ENCODE peak calls at places on chromosome 21, in five cellular contexts. X, U, H, E and F are unnamed samples.

GRCh38 chr21:42235593-42235992 is 16.7 kb downstream of the ABCG1 start:
- DNase-seq in X (no peak), U (no peak), H (no peak), E (no peak), F (no peak)

GRCh38 chr21:30138483-30138882 is 28.1 kb downstream of the CLDN17 start:
- DNase-seq in X (no peak), U (no peak), H (no peak), E (no peak), F (no peak)

GRCh38 chr21:34182436-34182835 is 109.1 kb downstream of the MRPS6 start:
- DNase-seq in X (no peak), U (no peak), H (no peak), E (no peak), F (no peak)

GRCh38 chr21:41112740-41113692 is 54.9 kb upstream of the BACE2 start:
- DNase-seq in X (peak; percentile 11), U (no peak), H (no peak), E (no peak), F (no peak)

GRCh38 chr21:36330904-36331303 is 10.9 kb downstream of the MORC3 start:
- DNase-seq in X (peak; percentile 62), U (peak; percentile 44), H (no peak), E (peak; percentile 28), F (peak; percentile 62)

GRCh38 chr21:41610042-41610839 is 102.3 kb upstream of the TMPRSS2 start:
- DNase-seq in X (peak; percentile 87), U (peak; percentile 79), H (no peak), E (peak; percentile 19), F (peak; percentile 81)

GRCh38 chr21:31180256-31181088 is 142.2 kb upstream of the KRTAP19-8 start:
- DNase-seq in X (peak; percentile 69), U (no peak), H (no peak), E (no peak), F (no peak)

GRCh38 chr21:45448810-45449657 is 44.1 kb downstream of the COL18A1 start:
- DNase-seq in X (no peak), U (no peak), H (peak; percentile 21), E (no peak), F (no peak)

GRCh38 chr21:38301321-38302214 is 44.8 kb downstream of the KCNJ15 start:
- DNase-seq in X (no peak), U (no peak), H (no peak), E (no peak), F (no peak)

GRCh38 chr21:41630249-41630648 is 122.3 kb upstream of the TMPRSS2 start:
- DNase-seq in X (no peak), U (no peak), H (no peak), E (no peak), F (no peak)

GRCh38 chr21:23858878-23859277 is 1748.4 kb downstream of the MRPL39 start:
- DNase-seq in X (no peak), U (no peak), H (no peak), E (no peak), F (no peak)

GRCh38 chr21:29155118-29155932 is 24.9 kb downstream of the MAP3K7CL start:
- DNase-seq in X (peak; percentile 39), U (no peak), H (peak; percentile 29), E (no peak), F (peak; percentile 23)

GRCh38 chr21:38269567-38269917 is 12.8 kb downstream of the KCNJ15 start:
- DNase-seq in X (peak; percentile 11), U (no peak), H (no peak), E (peak; percentile 5), F (no peak)

GRCh38 chr21:45350206-45350854 is 54.6 kb upstream of the COL18A1 start:
- DNase-seq in X (no peak), U (no peak), H (no peak), E (no peak), F (no peak)

GRCh38 chr21:45941338-45941710 is 40.2 kb upstream of the COL6A1 start:
- DNase-seq in X (no peak), U (no peak), H (no peak), E (no peak), F (no peak)

GRCh38 chr21:33036430-33037162 is 10.9 kb downstream of the OLIG2 start:
- DNase-seq in X (no peak), U (no peak), H (no peak), E (no peak), F (no peak)

GRCh38 chr21:35303085-35303484 is 254.0 kb upstream of the RUNX1 start:
- DNase-seq in X (no peak), U (no peak), H (no peak), E (no peak), F (no peak)

GRCh38 chr21:36624105-36624504 is 74.8 kb upstream of the SIM2 start:
- DNase-seq in X (no peak), U (no peak), H (no peak), E (no peak), F (no peak)

GRCh38 chr21:34890724-34891609 is 158.1 kb downstream of the RUNX1 start:
- DNase-seq in X (peak; percentile 75), U (peak; percentile 45), H (no peak), E (peak; percentile 5), F (no peak)

GRCh38 chr21:14685568-14685967 is 139.5 kb upstream of the SAMSN1 start:
- DNase-seq in X (no peak), U (no peak), H (no peak), E (no peak), F (no peak)

GRCh38 chr21:41606706-41607105 is 98.7 kb upstream of the TMPRSS2 start:
- DNase-seq in X (no peak), U (no peak), H (no peak), E (no peak), F (no peak)

GRCh38 chr21:44704636-44705001 is 6.8 kb downstream of the TSPEAR start:
- DNase-seq in X (peak; percentile 58), U (no peak), H (no peak), E (no peak), F (no peak)

GRCh38 chr21:41726630-41726969 is 40.3 kb downstream of the RIPK4 start:
- DNase-seq in X (no peak), U (no peak), H (no peak), E (no peak), F (no peak)

GRCh38 chr21:45935628-45936027 is 45.9 kb upstream of the COL6A1 start:
- DNase-seq in X (peak; percentile 37), U (no peak), H (no peak), E (no peak), F (no peak)

GRCh38 chr21:33897098-33897497 is 18.5 kb downstream of the ATP5PO start:
- DNase-seq in X (no peak), U (no peak), H (no peak), E (no peak), F (no peak)

GRCh38 chr21:15729346-15729673 is 472 bp upstream of the USP25 start:
- DNase-seq in X (no peak), U (no peak), H (no peak), E (no peak), F (no peak)

GRCh38 chr21:45972716-45973474 is 8.7 kb upstream of the COL6A1 start:
- DNase-seq in X (peak; percentile 64), U (peak; percentile 26), H (no peak), E (peak; percentile 35), F (peak; percentile 54)

GRCh38 chr21:32524010-32524719 is 61.2 kb downstream of the TCP10L start:
- DNase-seq in X (no peak), U (peak; percentile 38), H (no peak), E (no peak), F (no peak)

GRCh38 chr21:33360871-33361602 is 36.3 kb downstream of the IFNAR1 start:
- DNase-seq in X (peak; percentile 90), U (peak; percentile 82), H (peak; percentile 42), E (peak; percentile 83), F (peak; percentile 76)

GRCh38 chr21:22125581-22125980 is 1127.4 kb downstream of the NCAM2 start:
- DNase-seq in X (no peak), U (no peak), H (no peak), E (no peak), F (no peak)

GRCh38 chr21:32412998-32413504 is 545 bp downstream of the EVA1C start:
- DNase-seq in X (peak; percentile 63), U (no peak), H (no peak), E (peak; percentile 19), F (peak; percentile 29)

GRCh38 chr21:39650306-39650705 is 37.6 kb downstream of the B3GALT5 start:
- DNase-seq in X (no peak), U (no peak), H (no peak), E (no peak), F (no peak)

GRCh38 chr21:38965241-38965640 is 159.5 kb downstream of the ETS2 start:
- DNase-seq in X (no peak), U (no peak), H (no peak), E (no peak), F (no peak)

GRCh38 chr21:43868461-43868860 is 3.4 kb downstream of the AGPAT3 start:
- DNase-seq in X (no peak), U (no peak), H (no peak), E (no peak), F (peak; percentile 54)

GRCh38 chr21:42225571-42226155 is 6.7 kb downstream of the ABCG1 start:
- DNase-seq in X (no peak), U (no peak), H (no peak), E (no peak), F (no peak)